ENCODE peak calls at places on chromosome 6, in seven cellular contexts. A, M, T, S, W, C and O are unnamed samples.
A peak's percentile ranks its signal among the peaks of the same experiment; 100 is the strongest.

GRCh38 chr6:159315562-159315961 is 146.4 kb downstream of the FNDC1 start:
- DNase-seq in A (no peak), M (no peak), T (no peak), S (no peak), W (no peak), C (no peak), O (no peak)

GRCh38 chr6:105151644-105152043 is 28.2 kb downstream of the POPDC3 start:
- DNase-seq in A (no peak), M (no peak), T (no peak), S (no peak), W (no peak), C (no peak), O (no peak)

GRCh38 chr6:161411265-161411944 is 137.5 kb upstream of the AGPAT4 start:
- DNase-seq in A (no peak), M (no peak), T (no peak), S (no peak), W (no peak), C (no peak), O (no peak)

GRCh38 chr6:7142228-7142801 is 34.6 kb downstream of the RREB1 start:
- DNase-seq in A (no peak), M (no peak), T (peak; percentile 46), S (no peak), W (no peak), C (no peak), O (no peak)

GRCh38 chr6:79307321-79308036 is 73.0 kb upstream of the HMGN3 start:
- DNase-seq in A (peak; percentile 13), M (no peak), T (no peak), S (peak; percentile 43), W (no peak), C (no peak), O (peak; percentile 42)

GRCh38 chr6:111604259-111605099 is 1.2 kb downstream of the TRAF3IP2 start:
- DNase-seq in A (no peak), M (no peak), T (peak; percentile 59), S (peak; percentile 86), W (peak; percentile 58), C (peak; percentile 49), O (peak; percentile 35)

GRCh38 chr6:164370773-164371172 is 938.6 kb downstream of the C6orf118 start:
- DNase-seq in A (no peak), M (no peak), T (no peak), S (peak; percentile 58), W (no peak), C (no peak), O (no peak)

GRCh38 chr6:122365775-122366403 is 33.6 kb upstream of the HSF2 start:
- DNase-seq in A (no peak), M (no peak), T (no peak), S (no peak), W (no peak), C (no peak), O (no peak)

GRCh38 chr6:4291453-4292403 is 156.4 kb upstream of the ECI2 start:
- DNase-seq in A (no peak), M (no peak), T (no peak), S (peak; percentile 39), W (no peak), C (no peak), O (peak; percentile 12)

GRCh38 chr6:44499609-44500008 is 112.1 kb downstream of the CDC5L start:
- DNase-seq in A (no peak), M (peak; percentile 30), T (no peak), S (no peak), W (no peak), C (no peak), O (no peak)

GRCh38 chr6:167555836-167556235 is 230.9 kb downstream of the TTLL2 start:
- DNase-seq in A (no peak), M (no peak), T (no peak), S (no peak), W (no peak), C (no peak), O (no peak)

GRCh38 chr6:148336901-148337300 is 5.7 kb upstream of the SASH1 start:
- DNase-seq in A (no peak), M (no peak), T (no peak), S (no peak), W (no peak), C (no peak), O (no peak)

GRCh38 chr6:151059612-151060095 is 180.1 kb upstream of the AKAP12 start:
- DNase-seq in A (no peak), M (no peak), T (no peak), S (peak; percentile 66), W (no peak), C (no peak), O (no peak)

GRCh38 chr6:145964948-145965366 is 799 bp upstream of the SHPRH start:
- DNase-seq in A (no peak), M (no peak), T (no peak), S (no peak), W (no peak), C (no peak), O (no peak)

GRCh38 chr6:35042041-35042440 is 99.1 kb downstream of the TCP11 start:
- DNase-seq in A (no peak), M (no peak), T (no peak), S (no peak), W (no peak), C (no peak), O (no peak)

GRCh38 chr6:98835149-98836024 is 1.0 kb downstream of the POU3F2 start:
- DNase-seq in A (peak; percentile 42), M (peak; percentile 73), T (no peak), S (no peak), W (peak; percentile 11), C (no peak), O (no peak)

GRCh38 chr6:89669002-89669401 is 30.5 kb upstream of the LYRM2 start:
- DNase-seq in A (no peak), M (no peak), T (no peak), S (peak; percentile 34), W (no peak), C (no peak), O (no peak)

GRCh38 chr6:47484616-47485015 is 7.0 kb downstream of the CD2AP start:
- DNase-seq in A (no peak), M (no peak), T (no peak), S (peak; percentile 60), W (no peak), C (no peak), O (no peak)

GRCh38 chr6:95280690-95281273 is 296.6 kb upstream of the MANEA start:
- DNase-seq in A (peak; percentile 45), M (no peak), T (no peak), S (peak; percentile 1), W (no peak), C (no peak), O (peak; percentile 11)

GRCh38 chr6:30447237-30447636 is 42.1 kb upstream of the HLA-E start:
- DNase-seq in A (peak; percentile 47), M (peak; percentile 83), T (no peak), S (no peak), W (no peak), C (no peak), O (peak; percentile 52)
- TF ChIP-seq CTCF in A (peak; percentile 47), M (peak; percentile 71), T (no peak), S (peak; percentile 37), W (peak; percentile 22), C (no peak), O (peak; percentile 52)

GRCh38 chr6:33671381-33672072 is 40.0 kb downstream of the UQCC2 start:
- DNase-seq in A (no peak), M (no peak), T (no peak), S (no peak), W (no peak), C (no peak), O (no peak)

GRCh38 chr6:33670086-33670660 is 41.3 kb downstream of the UQCC2 start:
- DNase-seq in A (no peak), M (no peak), T (no peak), S (no peak), W (no peak), C (no peak), O (no peak)

GRCh38 chr6:33673847-33674246 is 37.7 kb downstream of the UQCC2 start:
- DNase-seq in A (no peak), M (no peak), T (no peak), S (no peak), W (no peak), C (no peak), O (no peak)

GRCh38 chr6:33670971-33671370 is 40.5 kb downstream of the UQCC2 start:
- DNase-seq in A (no peak), M (peak; percentile 70), T (no peak), S (no peak), W (no peak), C (no peak), O (no peak)

DNA sequence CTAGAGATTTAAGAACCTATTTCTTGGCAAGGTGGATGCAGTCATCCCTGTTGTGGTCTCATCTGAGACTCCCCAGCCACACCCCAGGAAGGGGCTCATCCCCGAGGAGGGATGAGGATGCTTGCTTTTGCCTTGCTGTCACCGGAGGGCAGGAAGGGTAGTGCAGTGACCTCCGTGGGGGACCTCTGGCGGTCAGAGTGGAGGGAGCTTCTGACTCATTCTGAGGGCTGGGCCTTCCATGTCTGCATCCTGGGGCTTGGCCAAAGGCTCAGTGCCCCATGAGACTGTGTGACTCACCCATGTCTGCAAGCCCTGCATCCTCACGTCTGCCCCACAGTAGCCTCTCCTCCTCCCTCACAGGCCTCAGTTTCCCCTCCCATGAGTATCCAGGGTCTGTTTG is 38.7 kb downstream of the UQCC2 start:
- DNase-seq in A (peak; percentile 76), M (peak; percentile 69), T (peak; percentile 77), S (peak; percentile 96), W (peak; percentile 88), C (no peak), O (peak; percentile 94)
- TF ChIP-seq CTCF in A (peak; percentile 51), M (peak; percentile 52), T (no peak), S (peak; percentile 73), W (peak; percentile 56), C (peak; percentile 13), O (peak; percentile 85)

GRCh38 chr6:40915165-40915564 is 123.9 kb downstream of the UNC5CL start:
- DNase-seq in A (no peak), M (no peak), T (no peak), S (no peak), W (no peak), C (no peak), O (no peak)

GRCh38 chr6:40916816-40917215 is 122.2 kb downstream of the UNC5CL start:
- DNase-seq in A (no peak), M (no peak), T (no peak), S (no peak), W (no peak), C (no peak), O (no peak)

GRCh38 chr6:40917603-40918002 is 121.4 kb downstream of the UNC5CL start:
- DNase-seq in A (no peak), M (no peak), T (no peak), S (no peak), W (no peak), C (no peak), O (no peak)

GRCh38 chr6:40914005-40914404 is 125.0 kb downstream of the UNC5CL start:
- DNase-seq in A (no peak), M (no peak), T (no peak), S (no peak), W (no peak), C (no peak), O (no peak)

GRCh38 chr6:40918035-40918651 is 120.9 kb downstream of the UNC5CL start:
- DNase-seq in A (no peak), M (peak; percentile 39), T (no peak), S (no peak), W (no peak), C (no peak), O (no peak)
- TF ChIP-seq CTCF in A (no peak), M (peak; percentile 9), T (no peak), S (no peak), W (no peak), C (no peak), O (no peak)

DNA sequence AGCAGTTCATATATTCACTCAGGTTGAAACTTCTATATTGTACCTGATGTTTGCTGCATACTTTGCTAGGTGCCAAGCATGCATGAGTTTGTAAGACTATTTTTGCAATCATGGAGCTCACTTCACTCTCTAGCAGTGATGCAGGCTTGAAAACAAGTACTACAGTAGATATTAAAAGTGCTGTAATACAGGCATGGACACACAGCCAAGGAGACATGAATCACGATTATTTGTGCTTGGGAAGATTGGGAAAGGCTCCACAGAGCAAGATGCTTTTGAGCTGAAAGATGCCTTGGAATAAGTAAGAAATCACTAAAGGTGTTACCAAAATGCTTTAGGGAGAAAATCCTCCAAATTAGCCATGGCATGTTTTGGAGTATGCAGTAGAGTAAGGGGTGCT is 427.4 kb downstream of the UTRN start:
- DNase-seq in A (no peak), M (no peak), T (no peak), S (peak; percentile 23), W (no peak), C (no peak), O (no peak)
- TF ChIP-seq CTCF in A (no peak), M (no peak), T (no peak), S (no peak), W (no peak), C (no peak), O (no peak)